ENCODE peak calls at places on chromosome 15, in five cellular contexts. One of them, this sample, is unnamed.

GRCh38 chr15:42679285-42680141 is 57.4 kb downstream of the CDAN1 start:
- DNase-seq in Peyer's patch: no peak
- DNase-seq in transverse colon: no peak
- DNase-seq in fibroblast of lung: peak; percentile 2
- DNase-seq in astrocyte of the spinal cord: no peak
- DNase-seq in this sample: no peak

GRCh38 chr15:89506026-89506686 is 9.8 kb upstream of the RHCG start:
- DNase-seq in Peyer's patch: peak; percentile 22
- DNase-seq in transverse colon: no peak
- DNase-seq in fibroblast of lung: no peak
- DNase-seq in astrocyte of the spinal cord: no peak
- DNase-seq in this sample: no peak

GRCh38 chr15:66006986-66007385 is 137.7 kb downstream of the RAB11A start:
- DNase-seq in Peyer's patch: no peak
- DNase-seq in transverse colon: no peak
- DNase-seq in fibroblast of lung: peak; percentile 23
- DNase-seq in astrocyte of the spinal cord: peak; percentile 8
- DNase-seq in this sample: no peak

GRCh38 chr15:76823303-76823702 is 81.8 kb downstream of the SCAPER start:
- DNase-seq in Peyer's patch: no peak
- DNase-seq in transverse colon: no peak
- DNase-seq in fibroblast of lung: no peak
- DNase-seq in astrocyte of the spinal cord: no peak
- DNase-seq in this sample: no peak

GRCh38 chr15:73771380-73772095 is 18.4 kb upstream of the INSYN1 start:
- DNase-seq in Peyer's patch: no peak
- DNase-seq in transverse colon: no peak
- DNase-seq in fibroblast of lung: no peak
- DNase-seq in astrocyte of the spinal cord: no peak
- DNase-seq in this sample: no peak

GRCh38 chr15:68654786-68655560 is 76.2 kb downstream of the CORO2B start:
- DNase-seq in Peyer's patch: peak; percentile 23
- DNase-seq in transverse colon: no peak
- DNase-seq in fibroblast of lung: no peak
- DNase-seq in astrocyte of the spinal cord: no peak
- DNase-seq in this sample: no peak

GRCh38 chr15:38555686-38556334 is 8.8 kb downstream of the RASGRP1 start:
- DNase-seq in Peyer's patch: no peak
- DNase-seq in transverse colon: no peak
- DNase-seq in fibroblast of lung: peak; percentile 92
- DNase-seq in astrocyte of the spinal cord: peak; percentile 13
- DNase-seq in this sample: peak; percentile 76

GRCh38 chr15:83850846-83851245 is 196.9 kb downstream of the ADAMTSL3 start:
- DNase-seq in Peyer's patch: no peak
- DNase-seq in transverse colon: no peak
- DNase-seq in fibroblast of lung: no peak
- DNase-seq in astrocyte of the spinal cord: no peak
- DNase-seq in this sample: no peak

GRCh38 chr15:89184886-89185526 is 36.4 kb downstream of the RLBP1 start:
- DNase-seq in Peyer's patch: peak; percentile 41
- DNase-seq in transverse colon: no peak
- DNase-seq in fibroblast of lung: no peak
- DNase-seq in astrocyte of the spinal cord: no peak
- DNase-seq in this sample: no peak

GRCh38 chr15:51499379-51499976 is 123.1 kb downstream of the DMXL2 start:
- DNase-seq in Peyer's patch: no peak
- DNase-seq in transverse colon: no peak
- DNase-seq in fibroblast of lung: peak; percentile 39
- DNase-seq in astrocyte of the spinal cord: peak; percentile 48
- DNase-seq in this sample: no peak
- TF ChIP-seq CTCF in Peyer's patch: peak; percentile 31
- TF ChIP-seq CTCF in transverse colon: no peak
- TF ChIP-seq CTCF in fibroblast of lung: peak; percentile 78
- TF ChIP-seq CTCF in astrocyte of the spinal cord: peak; percentile 64
- TF ChIP-seq CTCF in this sample: peak; percentile 57

GRCh38 chr15:37095993-37096877 is 4.1 kb downstream of the MEIS2 start:
- DNase-seq in Peyer's patch: no peak
- DNase-seq in transverse colon: no peak
- DNase-seq in fibroblast of lung: no peak
- DNase-seq in astrocyte of the spinal cord: no peak
- DNase-seq in this sample: no peak

GRCh38 chr15:37095197-37095992 is 5.0 kb downstream of the MEIS2 start:
- DNase-seq in Peyer's patch: no peak
- DNase-seq in transverse colon: no peak
- DNase-seq in fibroblast of lung: no peak
- DNase-seq in astrocyte of the spinal cord: no peak
- DNase-seq in this sample: no peak

GRCh38 chr15:37098468-37099320 is 1.7 kb downstream of the MEIS2 start:
- DNase-seq in Peyer's patch: no peak
- DNase-seq in transverse colon: no peak
- DNase-seq in fibroblast of lung: no peak
- DNase-seq in astrocyte of the spinal cord: peak; percentile 48
- DNase-seq in this sample: no peak

GRCh38 chr15:37094542-37095196 is 5.7 kb downstream of the MEIS2 start:
- DNase-seq in Peyer's patch: no peak
- DNase-seq in transverse colon: no peak
- DNase-seq in fibroblast of lung: peak; percentile 86
- DNase-seq in astrocyte of the spinal cord: peak; percentile 68
- DNase-seq in this sample: no peak

DNA sequence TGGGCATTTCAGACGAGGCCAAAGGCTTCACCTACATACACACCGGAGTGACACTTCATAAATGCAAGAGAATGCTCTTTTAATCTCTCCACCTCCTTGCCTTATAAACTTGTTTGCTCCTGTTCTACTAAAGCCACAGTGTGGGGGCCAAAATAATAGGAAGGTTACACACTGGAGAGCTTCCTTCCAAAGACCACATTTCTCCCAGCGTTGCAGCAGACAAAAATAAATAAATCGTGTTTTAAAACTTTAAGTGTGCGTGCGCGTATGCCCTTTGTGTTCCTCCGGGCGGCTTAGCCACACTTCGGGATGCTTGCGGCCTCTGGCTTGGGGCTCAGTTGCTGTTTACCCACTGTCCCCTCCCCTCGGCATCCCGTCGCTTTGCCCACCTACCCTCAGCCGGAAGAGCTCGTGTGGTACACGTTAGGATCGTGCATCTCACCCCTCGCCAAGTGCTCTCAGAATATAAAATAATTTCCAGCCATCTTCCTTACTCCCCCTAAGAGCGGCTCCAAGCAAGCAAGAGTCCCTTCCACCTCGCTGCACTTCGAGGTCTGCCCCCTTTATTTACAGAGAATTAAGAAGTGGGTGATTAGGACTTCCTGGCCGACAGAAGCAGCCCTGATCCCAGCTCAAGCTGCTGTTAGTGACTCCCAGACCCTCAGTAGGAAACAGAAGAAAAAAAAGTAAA is 3.3 kb downstream of the MEIS2 start:
- DNase-seq in Peyer's patch: no peak
- DNase-seq in transverse colon: no peak
- DNase-seq in fibroblast of lung: no peak
- DNase-seq in astrocyte of the spinal cord: peak; percentile 58
- DNase-seq in this sample: no peak
- H3K4me3 ChIP-seq in Peyer's patch: peak overlapping the region; percentile 79
- H3K4me3 ChIP-seq in transverse colon: peak overlapping the region; percentile 48
- H3K4me3 ChIP-seq in fibroblast of lung: peak overlapping the region; percentile 84
- H3K4me3 ChIP-seq in astrocyte of the spinal cord: peak overlapping the region; percentile 93
- H3K4me3 ChIP-seq in this sample: peak overlapping the region; percentile 79

DNA sequence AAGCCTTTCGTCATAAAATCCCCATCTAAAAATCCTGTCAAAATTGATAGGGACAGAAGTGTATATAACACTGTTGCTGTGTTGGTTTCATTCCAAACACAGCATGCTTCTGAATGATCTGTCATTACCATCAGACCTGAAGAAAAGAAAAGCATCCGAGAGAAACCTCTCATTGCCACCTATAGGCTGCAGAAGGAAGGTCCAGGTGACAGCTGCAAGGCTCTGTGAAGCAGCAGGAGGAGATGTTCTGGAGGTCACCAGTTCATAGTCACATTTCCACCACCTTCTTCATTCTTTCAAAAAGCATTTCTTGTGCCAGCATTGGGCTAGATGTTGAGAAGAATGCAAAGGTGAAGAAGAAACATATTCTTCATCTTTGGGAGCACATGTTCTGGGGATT is 503.7 kb upstream of the NR2F2 start:
- DNase-seq in Peyer's patch: no peak
- DNase-seq in transverse colon: no peak
- DNase-seq in fibroblast of lung: no peak
- DNase-seq in astrocyte of the spinal cord: no peak
- DNase-seq in this sample: no peak
- TF ChIP-seq CTCF in Peyer's patch: no peak
- TF ChIP-seq CTCF in transverse colon: no peak
- TF ChIP-seq CTCF in fibroblast of lung: no peak
- TF ChIP-seq CTCF in astrocyte of the spinal cord: peak; percentile 12
- TF ChIP-seq CTCF in this sample: no peak

GRCh38 chr15:67033012-67033411 is 32.4 kb upstream of the SMAD3 start:
- DNase-seq in Peyer's patch: no peak
- DNase-seq in transverse colon: no peak
- DNase-seq in fibroblast of lung: no peak
- DNase-seq in astrocyte of the spinal cord: no peak
- DNase-seq in this sample: no peak
- H3K4me3 ChIP-seq in Peyer's patch: peak overlapping the region; percentile 39
- H3K4me3 ChIP-seq in transverse colon: no peak overlapping the region
- H3K4me3 ChIP-seq in fibroblast of lung: no peak overlapping the region
- H3K4me3 ChIP-seq in astrocyte of the spinal cord: no peak overlapping the region
- H3K4me3 ChIP-seq in this sample: no peak overlapping the region

GRCh38 chr15:80788536-80788935 is 9.4 kb downstream of the CEMIP start:
- DNase-seq in Peyer's patch: no peak
- DNase-seq in transverse colon: no peak
- DNase-seq in fibroblast of lung: no peak
- DNase-seq in astrocyte of the spinal cord: no peak
- DNase-seq in this sample: no peak

GRCh38 chr15:80789296-80789695 is 10.1 kb downstream of the CEMIP start:
- DNase-seq in Peyer's patch: no peak
- DNase-seq in transverse colon: no peak
- DNase-seq in fibroblast of lung: peak; percentile 45
- DNase-seq in astrocyte of the spinal cord: no peak
- DNase-seq in this sample: peak; percentile 57

GRCh38 chr15:80791004-80791403 is 11.8 kb downstream of the CEMIP start:
- DNase-seq in Peyer's patch: no peak
- DNase-seq in transverse colon: no peak
- DNase-seq in fibroblast of lung: no peak
- DNase-seq in astrocyte of the spinal cord: no peak
- DNase-seq in this sample: no peak

GRCh38 chr15:80787238-80787805 is 8.2 kb downstream of the CEMIP start:
- DNase-seq in Peyer's patch: no peak
- DNase-seq in transverse colon: no peak
- DNase-seq in fibroblast of lung: no peak
- DNase-seq in astrocyte of the spinal cord: no peak
- DNase-seq in this sample: no peak

DNA sequence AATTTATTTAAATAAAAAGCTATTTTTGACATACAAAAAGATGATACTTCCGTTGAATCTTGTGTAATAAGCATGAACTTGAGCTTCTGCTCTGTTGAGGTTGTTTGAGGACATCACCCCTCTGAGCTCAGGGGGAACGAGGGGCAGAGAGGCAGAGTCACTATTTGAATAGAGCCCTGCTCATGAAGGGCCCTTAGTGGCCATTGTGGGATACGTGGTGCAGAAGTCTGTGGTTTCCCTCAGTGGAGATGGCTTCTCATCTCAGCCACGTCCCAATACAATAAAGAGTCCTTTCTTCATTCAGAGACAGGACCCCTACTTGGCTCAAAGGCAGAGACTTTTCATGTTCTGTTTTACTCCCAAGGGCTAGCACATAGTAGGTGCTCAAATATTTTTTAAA is 10.7 kb downstream of the CEMIP start:
- DNase-seq in Peyer's patch: no peak
- DNase-seq in transverse colon: no peak
- DNase-seq in fibroblast of lung: no peak
- DNase-seq in astrocyte of the spinal cord: no peak
- DNase-seq in this sample: no peak
- TF ChIP-seq CTCF in Peyer's patch: no peak
- TF ChIP-seq CTCF in transverse colon: no peak
- TF ChIP-seq CTCF in fibroblast of lung: no peak
- TF ChIP-seq CTCF in astrocyte of the spinal cord: no peak
- TF ChIP-seq CTCF in this sample: no peak

GRCh38 chr15:90957791-90958190 is 3.1 kb downstream of the RCCD1 start:
- DNase-seq in Peyer's patch: no peak
- DNase-seq in transverse colon: no peak
- DNase-seq in fibroblast of lung: no peak
- DNase-seq in astrocyte of the spinal cord: no peak
- DNase-seq in this sample: no peak
- H3K4me3 ChIP-seq in Peyer's patch: no peak overlapping the region
- H3K4me3 ChIP-seq in transverse colon: peak overlapping the region; percentile 62
- H3K4me3 ChIP-seq in fibroblast of lung: peak overlapping the region; percentile 62
- H3K4me3 ChIP-seq in astrocyte of the spinal cord: peak overlapping the region; percentile 56
- H3K4me3 ChIP-seq in this sample: no peak overlapping the region

GRCh38 chr15:31453558-31454318 is 127.1 kb downstream of the KLF13 start:
- DNase-seq in Peyer's patch: peak; percentile 36
- DNase-seq in transverse colon: peak; percentile 6
- DNase-seq in fibroblast of lung: no peak
- DNase-seq in astrocyte of the spinal cord: no peak
- DNase-seq in this sample: no peak
- TF ChIP-seq CTCF in Peyer's patch: no peak
- TF ChIP-seq CTCF in transverse colon: no peak
- TF ChIP-seq CTCF in fibroblast of lung: no peak
- TF ChIP-seq CTCF in astrocyte of the spinal cord: no peak
- TF ChIP-seq CTCF in this sample: no peak

DNA sequence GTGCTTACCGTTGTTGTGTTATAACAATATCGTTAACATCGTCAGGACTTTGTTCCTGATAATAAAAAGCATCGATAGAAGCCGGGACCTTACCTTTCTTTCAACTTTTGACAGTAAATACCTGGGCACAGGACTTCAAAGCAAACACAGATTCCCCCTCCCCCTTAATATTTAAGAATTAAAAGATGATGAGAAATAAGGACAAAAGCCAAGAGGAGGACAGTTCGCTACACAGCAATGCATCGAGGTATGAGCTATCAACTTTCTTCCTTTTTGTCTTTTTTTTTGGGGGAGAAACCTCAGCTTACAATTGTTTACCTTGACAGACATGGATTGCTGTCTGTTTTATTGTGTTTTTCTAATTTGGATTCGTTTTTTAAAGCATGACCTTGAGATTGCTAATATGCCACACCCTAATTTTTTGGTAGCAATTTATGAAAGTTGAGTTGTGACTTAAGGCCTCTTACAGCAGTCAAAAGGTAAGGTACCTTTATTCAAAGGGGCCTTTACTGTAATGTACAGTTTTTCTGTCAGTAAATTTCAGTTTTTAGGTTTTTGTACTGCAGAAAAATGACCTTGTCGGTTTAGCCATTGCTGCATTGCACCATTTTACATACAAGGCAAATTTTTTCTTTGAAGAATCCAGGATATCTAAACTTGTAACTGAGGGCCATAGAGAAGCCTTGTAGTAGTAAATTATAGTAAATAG is 1.1 kb downstream of the CHD2 start:
- DNase-seq in Peyer's patch: no peak
- DNase-seq in transverse colon: no peak
- DNase-seq in fibroblast of lung: no peak
- DNase-seq in astrocyte of the spinal cord: peak; percentile 55
- DNase-seq in this sample: no peak
- H3K4me3 ChIP-seq in Peyer's patch: peak overlapping the region; percentile 62
- H3K4me3 ChIP-seq in transverse colon: peak overlapping the region; percentile 62
- H3K4me3 ChIP-seq in fibroblast of lung: peak overlapping the region; percentile 68
- H3K4me3 ChIP-seq in astrocyte of the spinal cord: peak overlapping the region; percentile 62
- H3K4me3 ChIP-seq in this sample: peak overlapping the region; percentile 57

This sample was measured in BJ.